ENCODE peak calls at places on chromosomes 3 and 15, in eight cellular contexts. One of them, this sample, is unnamed.

GRCh38 chr15:96978937-96979473 is 648.5 kb downstream of the NR2F2 start:
- DNase-seq in sciatic nerve: no peak
- DNase-seq in SJCRH30: no peak
- DNase-seq in HTR-8/SVneo: no peak
- DNase-seq in kidney epithelial cell: no peak
- DNase-seq in kidney tubule cell: no peak
- DNase-seq in HEK293T: no peak
- DNase-seq in HCEC 1CT: no peak
- DNase-seq in this sample: no peak

GRCh38 chr15:62647195-62647865 is 395.2 kb upstream of the TPM1 start:
- DNase-seq in sciatic nerve: no peak
- DNase-seq in SJCRH30: peak
- DNase-seq in HTR-8/SVneo: peak
- DNase-seq in kidney epithelial cell: peak
- DNase-seq in kidney tubule cell: peak
- DNase-seq in HEK293T: no peak
- DNase-seq in HCEC 1CT: peak
- DNase-seq in this sample: no peak

GRCh38 chr15:70584838-70585706 is 178.3 kb downstream of the UACA start:
- DNase-seq in sciatic nerve: no peak
- DNase-seq in SJCRH30: no peak
- DNase-seq in HTR-8/SVneo: peak
- DNase-seq in kidney epithelial cell: peak
- DNase-seq in kidney tubule cell: peak
- DNase-seq in HEK293T: peak
- DNase-seq in HCEC 1CT: no peak
- DNase-seq in this sample: no peak

GRCh38 chr3:170524072-170524471 is 61.8 kb downstream of the SLC7A14 start:
- DNase-seq in sciatic nerve: no peak
- DNase-seq in SJCRH30: no peak
- DNase-seq in HTR-8/SVneo: no peak
- DNase-seq in kidney epithelial cell: no peak
- DNase-seq in kidney tubule cell: no peak
- DNase-seq in HEK293T: no peak
- DNase-seq in HCEC 1CT: no peak
- DNase-seq in this sample: no peak

GRCh38 chr3:9947025-9947995 is 4.9 kb downstream of the PRRT3 start:
- DNase-seq in sciatic nerve: peak
- DNase-seq in SJCRH30: no peak
- DNase-seq in HTR-8/SVneo: no peak
- DNase-seq in kidney epithelial cell: no peak
- DNase-seq in kidney tubule cell: peak
- DNase-seq in HEK293T: no peak
- DNase-seq in HCEC 1CT: peak
- DNase-seq in this sample: peak

GRCh38 chr15:67083135-67083766 is 17.8 kb downstream of the SMAD3 start:
- DNase-seq in sciatic nerve: no peak
- DNase-seq in SJCRH30: no peak
- DNase-seq in HTR-8/SVneo: no peak
- DNase-seq in kidney epithelial cell: no peak
- DNase-seq in kidney tubule cell: no peak
- DNase-seq in HEK293T: no peak
- DNase-seq in HCEC 1CT: no peak
- DNase-seq in this sample: no peak

GRCh38 chr15:47388299-47388698 is 329.0 kb upstream of the SEMA6D start:
- DNase-seq in sciatic nerve: no peak
- DNase-seq in SJCRH30: no peak
- DNase-seq in HTR-8/SVneo: no peak
- DNase-seq in kidney epithelial cell: no peak
- DNase-seq in kidney tubule cell: no peak
- DNase-seq in HEK293T: no peak
- DNase-seq in HCEC 1CT: no peak
- DNase-seq in this sample: no peak

GRCh38 chr15:70093481-70094309 is 4.0 kb downstream of the TLE3 start:
- DNase-seq in sciatic nerve: no peak
- DNase-seq in SJCRH30: no peak
- DNase-seq in HTR-8/SVneo: no peak
- DNase-seq in kidney epithelial cell: no peak
- DNase-seq in kidney tubule cell: peak
- DNase-seq in HEK293T: no peak
- DNase-seq in HCEC 1CT: peak
- DNase-seq in this sample: peak

GRCh38 chr3:27105904-27106303 is 263.3 kb downstream of the NEK10 start:
- DNase-seq in sciatic nerve: no peak
- DNase-seq in SJCRH30: peak
- DNase-seq in HTR-8/SVneo: peak
- DNase-seq in kidney epithelial cell: no peak
- DNase-seq in kidney tubule cell: no peak
- DNase-seq in HEK293T: peak
- DNase-seq in HCEC 1CT: no peak
- DNase-seq in this sample: no peak

GRCh38 chr3:116077059-116077458 is 368.2 kb downstream of the LSAMP start:
- DNase-seq in sciatic nerve: no peak
- DNase-seq in SJCRH30: no peak
- DNase-seq in HTR-8/SVneo: no peak
- DNase-seq in kidney epithelial cell: no peak
- DNase-seq in kidney tubule cell: no peak
- DNase-seq in HEK293T: no peak
- DNase-seq in HCEC 1CT: no peak
- DNase-seq in this sample: no peak

GRCh38 chr3:54941690-54942362 is 14.0 kb upstream of the LRTM1 start:
- DNase-seq in sciatic nerve: no peak
- DNase-seq in SJCRH30: no peak
- DNase-seq in HTR-8/SVneo: no peak
- DNase-seq in kidney epithelial cell: no peak
- DNase-seq in kidney tubule cell: no peak
- DNase-seq in HEK293T: no peak
- DNase-seq in HCEC 1CT: no peak
- DNase-seq in this sample: no peak

GRCh38 chr3:156509209-156510174 is 45.4 kb downstream of the SSR3 start:
- DNase-seq in sciatic nerve: no peak
- DNase-seq in SJCRH30: no peak
- DNase-seq in HTR-8/SVneo: peak
- DNase-seq in kidney epithelial cell: no peak
- DNase-seq in kidney tubule cell: peak
- DNase-seq in HEK293T: peak
- DNase-seq in HCEC 1CT: peak
- DNase-seq in this sample: no peak

GRCh38 chr15:77819841-77820728 is 187.4 kb upstream of the LINGO1 start:
- DNase-seq in sciatic nerve: no peak
- DNase-seq in SJCRH30: no peak
- DNase-seq in HTR-8/SVneo: peak
- DNase-seq in kidney epithelial cell: no peak
- DNase-seq in kidney tubule cell: peak
- DNase-seq in HEK293T: peak
- DNase-seq in HCEC 1CT: no peak
- DNase-seq in this sample: no peak

GRCh38 chr3:129421988-129422745 is 6.3 kb downstream of the EFCAB12 start:
- DNase-seq in sciatic nerve: no peak
- DNase-seq in SJCRH30: no peak
- DNase-seq in HTR-8/SVneo: no peak
- DNase-seq in kidney epithelial cell: no peak
- DNase-seq in kidney tubule cell: no peak
- DNase-seq in HEK293T: no peak
- DNase-seq in HCEC 1CT: no peak
- DNase-seq in this sample: peak

GRCh38 chr3:27939940-27940339 is 217.8 kb upstream of the EOMES start:
- DNase-seq in sciatic nerve: no peak
- DNase-seq in SJCRH30: peak
- DNase-seq in HTR-8/SVneo: no peak
- DNase-seq in kidney epithelial cell: peak
- DNase-seq in kidney tubule cell: peak
- DNase-seq in HEK293T: no peak
- DNase-seq in HCEC 1CT: peak
- DNase-seq in this sample: no peak

GRCh38 chr3:76470285-76470684 is 569.6 kb upstream of the ROBO2 start:
- DNase-seq in sciatic nerve: no peak
- DNase-seq in SJCRH30: no peak
- DNase-seq in HTR-8/SVneo: peak
- DNase-seq in kidney epithelial cell: peak
- DNase-seq in kidney tubule cell: peak
- DNase-seq in HEK293T: no peak
- DNase-seq in HCEC 1CT: peak
- DNase-seq in this sample: no peak

GRCh38 chr3:120160050-120160449 is 65.8 kb upstream of the GSK3B start:
- DNase-seq in sciatic nerve: no peak
- DNase-seq in SJCRH30: no peak
- DNase-seq in HTR-8/SVneo: peak
- DNase-seq in kidney epithelial cell: peak
- DNase-seq in kidney tubule cell: peak
- DNase-seq in HEK293T: no peak
- DNase-seq in HCEC 1CT: peak
- DNase-seq in this sample: no peak

GRCh38 chr3:105865016-105865623 is 3.7 kb downstream of the CBLB start:
- DNase-seq in sciatic nerve: no peak
- DNase-seq in SJCRH30: no peak
- DNase-seq in HTR-8/SVneo: no peak
- DNase-seq in kidney epithelial cell: no peak
- DNase-seq in kidney tubule cell: no peak
- DNase-seq in HEK293T: no peak
- DNase-seq in HCEC 1CT: no peak
- DNase-seq in this sample: no peak

GRCh38 chr3:17166369-17166768 is 281.6 kb downstream of the PLCL2 start:
- DNase-seq in sciatic nerve: no peak
- DNase-seq in SJCRH30: no peak
- DNase-seq in HTR-8/SVneo: no peak
- DNase-seq in kidney epithelial cell: no peak
- DNase-seq in kidney tubule cell: no peak
- DNase-seq in HEK293T: no peak
- DNase-seq in HCEC 1CT: no peak
- DNase-seq in this sample: no peak

GRCh38 chr3:84759361-84759760 is 199.4 kb upstream of the CADM2 start:
- DNase-seq in sciatic nerve: no peak
- DNase-seq in SJCRH30: no peak
- DNase-seq in HTR-8/SVneo: no peak
- DNase-seq in kidney epithelial cell: no peak
- DNase-seq in kidney tubule cell: no peak
- DNase-seq in HEK293T: no peak
- DNase-seq in HCEC 1CT: no peak
- DNase-seq in this sample: no peak

GRCh38 chr15:53869044-53869805 is 109.0 kb upstream of the UNC13C start:
- DNase-seq in sciatic nerve: no peak
- DNase-seq in SJCRH30: no peak
- DNase-seq in HTR-8/SVneo: no peak
- DNase-seq in kidney epithelial cell: no peak
- DNase-seq in kidney tubule cell: peak
- DNase-seq in HEK293T: peak
- DNase-seq in HCEC 1CT: no peak
- DNase-seq in this sample: no peak

GRCh38 chr15:32718822-32719716 is 1.3 kb downstream of the GREM1 start:
- DNase-seq in sciatic nerve: no peak
- DNase-seq in SJCRH30: peak
- DNase-seq in HTR-8/SVneo: peak
- DNase-seq in kidney epithelial cell: no peak
- DNase-seq in kidney tubule cell: peak
- DNase-seq in HEK293T: no peak
- DNase-seq in HCEC 1CT: peak
- DNase-seq in this sample: no peak

GRCh38 chr3:171806200-171807128 is 3.8 kb downstream of the PLD1 start:
- DNase-seq in sciatic nerve: no peak
- DNase-seq in SJCRH30: no peak
- DNase-seq in HTR-8/SVneo: no peak
- DNase-seq in kidney epithelial cell: no peak
- DNase-seq in kidney tubule cell: peak
- DNase-seq in HEK293T: no peak
- DNase-seq in HCEC 1CT: peak
- DNase-seq in this sample: no peak

GRCh38 chr3:177381070-177381469 is 183.8 kb upstream of the TBL1XR1 start:
- DNase-seq in sciatic nerve: no peak
- DNase-seq in SJCRH30: no peak
- DNase-seq in HTR-8/SVneo: no peak
- DNase-seq in kidney epithelial cell: no peak
- DNase-seq in kidney tubule cell: no peak
- DNase-seq in HEK293T: no peak
- DNase-seq in HCEC 1CT: no peak
- DNase-seq in this sample: no peak

GRCh38 chr15:82942691-82943090 is 9.8 kb downstream of the HOMER2 start:
- DNase-seq in sciatic nerve: no peak
- DNase-seq in SJCRH30: no peak
- DNase-seq in HTR-8/SVneo: peak
- DNase-seq in kidney epithelial cell: peak
- DNase-seq in kidney tubule cell: peak
- DNase-seq in HEK293T: no peak
- DNase-seq in HCEC 1CT: no peak
- DNase-seq in this sample: no peak

GRCh38 chr3:152436707-152437615 is 168.2 kb downstream of the MBNL1 start:
- DNase-seq in sciatic nerve: no peak
- DNase-seq in SJCRH30: no peak
- DNase-seq in HTR-8/SVneo: no peak
- DNase-seq in kidney epithelial cell: no peak
- DNase-seq in kidney tubule cell: no peak
- DNase-seq in HEK293T: no peak
- DNase-seq in HCEC 1CT: no peak
- DNase-seq in this sample: no peak

GRCh38 chr3:16897254-16897926 is 12.6 kb downstream of the PLCL2 start:
- DNase-seq in sciatic nerve: no peak
- DNase-seq in SJCRH30: no peak
- DNase-seq in HTR-8/SVneo: peak
- DNase-seq in kidney epithelial cell: no peak
- DNase-seq in kidney tubule cell: peak
- DNase-seq in HEK293T: no peak
- DNase-seq in HCEC 1CT: peak
- DNase-seq in this sample: no peak

GRCh38 chr3:177106184-177106583 is 91.1 kb downstream of the TBL1XR1 start:
- DNase-seq in sciatic nerve: no peak
- DNase-seq in SJCRH30: no peak
- DNase-seq in HTR-8/SVneo: no peak
- DNase-seq in kidney epithelial cell: no peak
- DNase-seq in kidney tubule cell: peak
- DNase-seq in HEK293T: no peak
- DNase-seq in HCEC 1CT: no peak
- DNase-seq in this sample: no peak

This sample was measured in cardiac septum.